ENCODE peak calls at places on chromosomes 13 and 19, in nine cellular contexts. X is transverse colon; E is EH; Y is amniotic stem cell; M is fibroblast of gingiva; K is cardiac muscle cell; W is coronary artery; G is Kasumi-1; B is activated T-cell treated with anti-CD3 and anti-CD28 coated beads, Interleukin-2, amount 50 U/mL, for 72 hours. T is an unnamed sample.

GRCh38 chr19:28887920-28888618 is 324.9 kb downstream of the UQCRFS1 start:
- DNase-seq in X (no peak), E (no peak), Y (no peak), M (no peak), K (no peak), W (no peak), G (no peak), B (no peak), T (no peak)

GRCh38 chr13:100828226-100828625 is 153.6 kb upstream of the TMTC4 start:
- DNase-seq in X (no peak), E (no peak), Y (no peak), M (no peak), K (peak; percentile 3), W (no peak), G (no peak), B (no peak), T (peak; percentile 10)

GRCh38 chr19:14408641-14409120 is 10.5 kb downstream of the DDX39A start:
- DNase-seq in X (no peak), E (peak; percentile 29), Y (no peak), M (peak; percentile 17), K (peak; percentile 33), W (no peak), G (no peak), B (no peak), T (no peak)

GRCh38 chr19:36528921-36529518 is 949 bp upstream of the ZNF260 start:
- DNase-seq in X (no peak), E (no peak), Y (no peak), M (no peak), K (no peak), W (no peak), G (no peak), B (peak; percentile 54), T (peak; percentile 80)

GRCh38 chr13:45292176-45292575 is 48.8 kb downstream of the TPT1 start:
- DNase-seq in X (no peak), E (peak; percentile 35), Y (no peak), M (no peak), K (no peak), W (peak; percentile 22), G (no peak), B (no peak), T (no peak)

GRCh38 chr13:37138169-37138568 is 32.7 kb upstream of the CSNK1A1L start:
- DNase-seq in X (no peak), E (peak; percentile 54), Y (no peak), M (no peak), K (peak; percentile 59), W (no peak), G (no peak), B (no peak), T (peak; percentile 26)

GRCh38 chr19:33678796-33679195 is 57.0 kb downstream of the CHST8 start:
- DNase-seq in X (no peak), E (no peak), Y (no peak), M (no peak), K (no peak), W (no peak), G (no peak), B (no peak), T (no peak)

GRCh38 chr13:31263346-31263745 is 63.6 kb downstream of the B3GLCT start:
- DNase-seq in X (no peak), E (no peak), Y (no peak), M (no peak), K (no peak), W (no peak), G (no peak), B (no peak), T (no peak)

GRCh38 chr13:80342541-80343371 is 1.8 kb upstream of the SPRY2 start:
- DNase-seq in X (peak; percentile 87), E (peak; percentile 75), Y (peak; percentile 65), M (peak; percentile 70), K (peak; percentile 85), W (peak; percentile 90), G (peak; percentile 74), B (peak; percentile 73), T (peak; percentile 91)

GRCh38 chr19:18157465-18158063 is 4.6 kb downstream of the PIK3R2 start:
- DNase-seq in X (no peak), E (no peak), Y (no peak), M (no peak), K (no peak), W (no peak), G (no peak), B (no peak), T (no peak)

GRCh38 chr13:30690282-30691188 is 44.8 kb upstream of the ALOX5AP start:
- DNase-seq in X (peak; percentile 74), E (peak; percentile 96), Y (peak; percentile 7), M (peak; percentile 97), K (peak; percentile 98), W (peak; percentile 80), G (peak; percentile 32), B (no peak), T (peak; percentile 28)

GRCh38 chr13:50892162-50892944 is 17.2 kb upstream of the RNASEH2B start:
- DNase-seq in X (peak; percentile 40), E (no peak), Y (no peak), M (no peak), K (no peak), W (no peak), G (peak; percentile 78), B (peak; percentile 18), T (no peak)

GRCh38 chr19:46650445-46650844 is 10.5 kb downstream of the DACT3 start:
- DNase-seq in X (no peak), E (no peak), Y (no peak), M (no peak), K (no peak), W (no peak), G (no peak), B (no peak), T (no peak)

GRCh38 chr19:6800991-6801396 is 28.5 kb downstream of the VAV1 start:
- DNase-seq in X (no peak), E (peak; percentile 33), Y (no peak), M (peak; percentile 10), K (peak; percentile 62), W (no peak), G (no peak), B (peak; percentile 18), T (no peak)

GRCh38 chr13:76677047-76677446 is 209.2 kb downstream of the KCTD12 start:
- DNase-seq in X (no peak), E (peak; percentile 9), Y (no peak), M (peak; percentile 23), K (peak; percentile 85), W (no peak), G (no peak), B (no peak), T (no peak)

GRCh38 chr19:41612483-41612882 is 14.4 kb downstream of the CEACAM4 start:
- DNase-seq in X (no peak), E (no peak), Y (no peak), M (no peak), K (no peak), W (no peak), G (no peak), B (no peak), T (no peak)

GRCh38 chr13:113554333-113554700 is 30.2 kb upstream of the TFDP1 start:
- DNase-seq in X (no peak), E (no peak), Y (no peak), M (no peak), K (no peak), W (peak; percentile 33), G (no peak), B (no peak), T (no peak)

GRCh38 chr13:39823063-39823713 is 167.7 kb downstream of the COG6 start:
- DNase-seq in X (no peak), E (no peak), Y (no peak), M (no peak), K (no peak), W (no peak), G (no peak), B (no peak), T (no peak)

GRCh38 chr19:3532154-3533019 is 6.6 kb upstream of the TEKTIP1 start:
- DNase-seq in X (no peak), E (no peak), Y (no peak), M (no peak), K (no peak), W (no peak), G (no peak), B (no peak), T (no peak)

GRCh38 chr13:33180009-33180804 is 105.3 kb downstream of the STARD13 start:
- DNase-seq in X (no peak), E (no peak), Y (no peak), M (peak; percentile 38), K (no peak), W (no peak), G (no peak), B (no peak), T (no peak)

GRCh38 chr19:38544569-38545315 is 73.0 kb downstream of the MAP4K1 start:
- DNase-seq in X (no peak), E (peak; percentile 41), Y (no peak), M (no peak), K (peak; percentile 10), W (no peak), G (no peak), B (no peak), T (peak; percentile 61)

GRCh38 chr19:13574933-13575332 is 68.7 kb upstream of the CACNA1A start:
- DNase-seq in X (no peak), E (no peak), Y (no peak), M (no peak), K (peak; percentile 34), W (no peak), G (no peak), B (no peak), T (peak; percentile 87)

GRCh38 chr19:13007292-13008045 is 12.2 kb downstream of the NFIX start:
- DNase-seq in X (no peak), E (no peak), Y (no peak), M (peak; percentile 56), K (no peak), W (no peak), G (no peak), B (no peak), T (no peak)

GRCh38 chr13:76783798-76784197 is 102.4 kb downstream of the KCTD12 start:
- DNase-seq in X (no peak), E (no peak), Y (no peak), M (no peak), K (no peak), W (no peak), G (no peak), B (no peak), T (no peak)

T was measured in OCI-M1.